ENCODE peak calls at places on chromosomes 3 and 15, in five cellular contexts. W is H54, F is body of pancreas, U is upper lobe of left lung, J is right lobe of liver. V is an unnamed sample.

GRCh38 chr15:77180757-77181156 is 109.8 kb upstream of the TSPAN3 start:
- DNase-seq in W (no peak), F (no peak), U (no peak), J (no peak), V (no peak)

GRCh38 chr3:22862111-22862510 is 341.0 kb upstream of the UBE2E2 start:
- DNase-seq in W (no peak), F (no peak), U (no peak), J (no peak), V (no peak)

GRCh38 chr3:11240496-11240895 is 31.7 kb upstream of the ATG7 start:
- DNase-seq in W (no peak), F (no peak), U (no peak), J (no peak), V (no peak)

GRCh38 chr15:70799667-70800450 is 36.5 kb upstream of the UACA start:
- DNase-seq in W (no peak), F (no peak), U (no peak), J (no peak), V (peak; percentile 31)

GRCh38 chr3:124688580-124689454 is 41.4 kb upstream of the UMPS start:
- DNase-seq in W (peak; percentile 77), F (peak; percentile 90), U (no peak), J (peak; percentile 75), V (peak; percentile 75)

GRCh38 chr3:19881036-19881435 is 53.0 kb downstream of the EFHB start:
- DNase-seq in W (no peak), F (no peak), U (no peak), J (no peak), V (no peak)

GRCh38 chr15:67915374-67916050 is 75.7 kb upstream of the RNU6-1 start:
- DNase-seq in W (no peak), F (peak; percentile 79), U (peak; percentile 29), J (peak; percentile 84), V (peak; percentile 93)

GRCh38 chr15:95958417-95958816 is 372.1 kb upstream of the NR2F2 start:
- DNase-seq in W (no peak), F (no peak), U (no peak), J (no peak), V (peak; percentile 12)

GRCh38 chr3:34008191-34008590 is 209.8 kb downstream of the PDCD6IP start:
- DNase-seq in W (no peak), F (no peak), U (no peak), J (no peak), V (no peak)

GRCh38 chr3:9339750-9340449 is 23.0 kb upstream of the THUMPD3 start:
- DNase-seq in W (no peak), F (no peak), U (no peak), J (no peak), V (no peak)

GRCh38 chr3:111989061-111989678 is 9.6 kb upstream of the TAGLN3 start:
- DNase-seq in W (no peak), F (no peak), U (no peak), J (no peak), V (no peak)

GRCh38 chr3:8559351-8559750 is 57.7 kb downstream of the LMCD1 start:
- DNase-seq in W (no peak), F (no peak), U (no peak), J (no peak), V (no peak)

GRCh38 chr15:40344631-40345120 is 3.9 kb upstream of the CCDC9B start:
- DNase-seq in W (peak; percentile 79), F (peak; percentile 69), U (peak; percentile 64), J (peak; percentile 58), V (no peak)

GRCh38 chr3:187264946-187265345 is 26.6 kb downstream of the MASP1 start:
- DNase-seq in W (no peak), F (no peak), U (no peak), J (no peak), V (no peak)

GRCh38 chr3:59334585-59334984 is 284.8 kb upstream of the CFAP20DC start:
- DNase-seq in W (no peak), F (no peak), U (no peak), J (no peak), V (no peak)

GRCh38 chr3:54262541-54262940 is 140.2 kb downstream of the CACNA2D3 start:
- DNase-seq in W (no peak), F (no peak), U (no peak), J (no peak), V (no peak)

GRCh38 chr15:66515901-66516322 is 10.8 kb downstream of the ZWILCH start:
- DNase-seq in W (peak; percentile 31), F (no peak), U (no peak), J (no peak), V (no peak)

GRCh38 chr15:90381515-90381914 is 6.5 kb upstream of the IQGAP1 start:
- DNase-seq in W (no peak), F (no peak), U (no peak), J (no peak), V (no peak)

GRCh38 chr15:33296856-33297255 is 13.9 kb upstream of the RYR3 start:
- DNase-seq in W (no peak), F (no peak), U (no peak), J (no peak), V (no peak)

GRCh38 chr3:150975992-150976368 is 3.5 kb upstream of the CLRN1 start:
- DNase-seq in W (no peak), F (no peak), U (no peak), J (no peak), V (no peak)

GRCh38 chr3:170815930-170816329 is 54.1 kb downstream of the RPL22L1 start:
- DNase-seq in W (no peak), F (no peak), U (no peak), J (no peak), V (no peak)

GRCh38 chr3:12974316-12974715 is 98.9 kb downstream of the IQSEC1 start:
- DNase-seq in W (no peak), F (no peak), U (no peak), J (no peak), V (no peak)

GRCh38 chr3:87553058-87553457 is 276.7 kb upstream of the POU1F1 start:
- DNase-seq in W (no peak), F (no peak), U (no peak), J (no peak), V (no peak)

GRCh38 chr15:53114960-53115359 is 324.8 kb upstream of the ONECUT1 start:
- DNase-seq in W (no peak), F (no peak), U (no peak), J (no peak), V (no peak)

DNA sequence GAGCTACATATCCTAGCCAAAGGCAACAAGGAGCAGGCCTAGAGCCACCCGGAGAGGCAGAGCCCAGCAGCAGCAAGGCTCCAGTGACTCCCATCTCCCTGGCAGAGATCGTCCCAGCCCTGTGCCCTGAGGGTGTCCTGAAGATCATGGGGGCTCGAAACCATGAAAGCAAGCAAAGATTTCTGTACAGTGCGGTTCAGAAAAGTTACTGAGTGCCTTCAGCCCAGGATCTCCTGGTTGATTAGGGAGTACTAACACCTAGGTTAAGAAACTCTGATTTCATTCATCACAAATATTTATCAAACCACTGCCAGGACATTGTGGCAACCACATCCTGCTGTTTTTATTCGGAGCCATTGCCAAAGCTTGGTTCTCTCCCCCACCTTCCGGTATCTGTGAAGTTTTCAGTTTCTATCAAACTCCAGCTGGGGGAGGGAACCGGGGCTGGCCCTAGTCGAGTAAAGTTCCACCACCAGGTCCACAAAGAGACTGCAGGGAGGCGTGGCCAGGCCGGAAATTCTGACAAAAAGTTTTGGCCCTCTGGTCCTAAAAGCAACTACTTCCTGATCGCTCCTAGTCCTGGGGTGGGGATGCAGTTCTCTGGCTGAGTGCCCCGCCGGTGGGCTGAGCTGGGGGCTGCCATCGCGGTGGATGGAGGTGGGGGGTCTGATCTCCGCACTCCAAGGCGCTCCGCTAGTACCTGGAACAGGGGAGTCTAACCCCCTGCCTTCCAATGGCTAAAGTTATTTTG is 1.2 kb downstream of the RAB43 start:
- DNase-seq in W (peak; percentile 99), F (peak; percentile 87), U (peak; percentile 87), J (peak; percentile 94), V (peak; percentile 87)
- TF ChIP-seq POLR2A in W (peak; percentile 52), F (peak; percentile 44), U (peak; percentile 87), J (peak; percentile 98), V (peak; percentile 89)

DNA sequence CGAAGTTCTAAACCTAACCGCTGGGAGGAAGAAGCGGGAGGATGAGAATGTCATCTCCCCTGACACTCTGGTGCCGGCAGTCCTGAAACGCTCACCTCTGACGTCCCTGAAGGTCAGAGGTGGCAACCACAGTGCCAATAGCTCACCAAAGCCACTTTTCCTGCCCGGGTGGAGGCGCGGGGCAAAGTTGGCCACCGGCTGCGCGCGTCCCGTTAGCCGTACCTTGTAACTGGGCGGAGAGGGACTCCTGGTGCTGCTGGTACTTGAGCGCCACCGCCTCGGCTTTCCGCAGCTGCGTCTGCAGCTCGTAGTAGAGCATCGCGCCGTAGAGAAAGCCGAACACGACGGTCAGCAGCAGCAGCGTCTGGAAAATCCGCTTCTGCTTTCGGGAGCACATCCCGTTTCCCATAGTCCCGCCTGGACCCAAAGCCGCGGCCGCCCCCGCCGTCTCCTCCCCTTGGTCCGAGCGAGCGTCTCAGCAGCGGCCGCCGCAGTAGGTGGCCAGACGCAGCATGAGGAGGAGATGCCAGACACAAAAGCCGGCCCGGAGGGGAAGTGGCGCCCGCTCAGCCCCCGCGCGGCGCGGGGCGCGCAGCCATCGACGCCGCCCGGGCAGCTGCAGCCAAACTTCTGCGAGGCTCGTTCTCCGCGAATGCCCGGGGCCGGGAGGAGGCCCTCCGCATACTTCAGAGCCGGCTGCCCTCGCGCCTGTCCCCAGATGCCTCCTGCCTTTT is 680 bp downstream of the GOLIM4 start:
- DNase-seq in W (peak; percentile 42), F (peak; percentile 52), U (peak; percentile 93), J (peak; percentile 74), V (peak; percentile 31)
- TF ChIP-seq POLR2A in W (peak; percentile 8), F (no peak), U (no peak), J (peak; percentile 49), V (no peak)

GRCh38 chr15:85838655-85839054 is 43.9 kb upstream of the KLHL25 start:
- DNase-seq in W (no peak), F (no peak), U (no peak), J (no peak), V (no peak)

GRCh38 chr15:85834651-85835050 is 39.9 kb upstream of the KLHL25 start:
- DNase-seq in W (no peak), F (no peak), U (no peak), J (no peak), V (no peak)

GRCh38 chr15:85837881-85838280 is 43.2 kb upstream of the KLHL25 start:
- DNase-seq in W (no peak), F (no peak), U (no peak), J (no peak), V (no peak)

GRCh38 chr15:85839637-85840036 is 44.9 kb upstream of the KLHL25 start:
- DNase-seq in W (no peak), F (no peak), U (no peak), J (no peak), V (no peak)

DNA sequence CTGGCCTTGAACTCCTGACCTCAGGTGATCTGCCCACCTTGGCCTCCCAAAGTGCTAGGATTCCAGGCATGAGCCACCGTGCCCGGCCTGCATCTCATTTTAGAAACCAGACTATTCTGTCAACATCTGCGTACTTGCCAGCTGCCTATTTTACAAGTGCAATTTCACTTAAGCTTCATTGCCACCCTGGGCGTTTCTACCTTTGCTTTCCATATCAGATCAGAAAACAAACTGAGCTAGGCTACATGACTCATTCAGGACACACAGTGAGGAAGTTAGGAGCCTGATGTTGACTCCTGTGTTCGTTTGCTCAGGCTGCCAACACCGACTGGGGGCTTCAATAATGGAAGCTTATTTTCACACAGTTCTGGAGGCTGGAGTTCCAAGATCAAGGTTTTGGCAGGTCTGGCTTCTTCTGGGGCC is 42.3 kb upstream of the KLHL25 start:
- DNase-seq in W (peak; percentile 23), F (peak; percentile 59), U (no peak), J (peak; percentile 48), V (peak; percentile 59)
- TF ChIP-seq POLR2A in W (no peak), F (no peak), U (no peak), J (peak; percentile 23), V (peak; percentile 19)

DNA sequence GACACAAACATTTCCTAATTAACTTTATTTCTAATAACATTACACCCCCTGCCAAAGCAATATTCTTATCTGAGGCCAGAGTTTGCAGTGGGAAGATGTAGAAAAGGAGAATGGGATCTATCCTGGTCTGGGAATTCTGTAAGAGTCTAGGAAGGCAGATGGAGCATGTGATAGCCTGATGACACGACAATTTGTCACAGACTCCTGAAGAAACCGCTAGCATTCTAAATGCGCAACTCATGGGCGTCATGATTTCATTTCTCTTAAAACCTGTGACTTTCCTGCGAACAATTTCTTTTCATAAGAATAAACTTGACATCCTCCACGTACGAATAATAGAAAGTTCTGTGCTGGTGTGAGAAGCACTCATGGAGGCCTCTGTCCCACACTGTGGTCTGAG is 72.9 kb upstream of the ATP10A start:
- DNase-seq in W (no peak), F (no peak), U (no peak), J (no peak), V (no peak)
- TF ChIP-seq POLR2A in W (no peak), F (no peak), U (no peak), J (no peak), V (no peak)

V was measured in prostate gland.